ENCODE peak calls at places on chromosome 12, in eight cellular contexts. B, I, S, C, O, L, E and U are unnamed samples.

GRCh38 chr12:104457746-104458644 is 1.2 kb downstream of the CHST11 start:
- DNase-seq in B (peak; percentile 66), I (peak; percentile 66), S (peak; percentile 31), C (peak; percentile 79), O (peak; percentile 92), L (no peak), E (no peak), U (peak; percentile 41)

GRCh38 chr12:76878045-76878898 is 547 bp downstream of the CSRP2 start:
- DNase-seq in B (peak; percentile 90), I (peak; percentile 83), S (no peak), C (peak; percentile 77), O (no peak), L (no peak), E (peak; percentile 15), U (no peak)

GRCh38 chr12:28209782-28210181 is 19.5 kb downstream of the CCDC91 start:
- DNase-seq in B (peak; percentile 69), I (no peak), S (no peak), C (no peak), O (no peak), L (no peak), E (no peak), U (no peak)

GRCh38 chr12:3771853-3772252 is 18.9 kb upstream of the CRACR2A start:
- DNase-seq in B (no peak), I (no peak), S (no peak), C (no peak), O (no peak), L (no peak), E (no peak), U (no peak)

GRCh38 chr12:121829250-121829918 is 25.6 kb downstream of the SETD1B start:
- DNase-seq in B (no peak), I (no peak), S (no peak), C (no peak), O (no peak), L (no peak), E (no peak), U (no peak)

GRCh38 chr12:131118366-131118765 is 164.7 kb downstream of the ADGRD1 start:
- DNase-seq in B (no peak), I (no peak), S (no peak), C (no peak), O (no peak), L (no peak), E (no peak), U (no peak)

GRCh38 chr12:90978117-90978770 is 23.3 kb upstream of the CCER1 start:
- DNase-seq in B (peak; percentile 55), I (no peak), S (no peak), C (peak; percentile 32), O (no peak), L (no peak), E (peak; percentile 43), U (no peak)

GRCh38 chr12:123389560-123390351 is 5.8 kb downstream of the KMT5A start:
- DNase-seq in B (peak; percentile 74), I (peak; percentile 60), S (peak; percentile 79), C (peak; percentile 77), O (peak; percentile 90), L (no peak), E (no peak), U (peak; percentile 67)

GRCh38 chr12:56333197-56333678 is 562 bp downstream of the PAN2 start:
- DNase-seq in B (no peak), I (no peak), S (no peak), C (peak; percentile 52), O (peak; percentile 74), L (no peak), E (no peak), U (no peak)
- H3K4me1 ChIP-seq in B (peaks cover 22% of the 10 kb centered on the region), I (peaks cover 19% of the 10 kb centered on the region), S (no peaks in the 10 kb centered on the region), C (peaks cover 4% of the 10 kb centered on the region), O (peaks cover 34% of the 10 kb centered on the region), L (peaks cover 18% of the 10 kb centered on the region), E (peaks cover 24% of the 10 kb centered on the region), U (peaks cover 24% of the 10 kb centered on the region)

DNA sequence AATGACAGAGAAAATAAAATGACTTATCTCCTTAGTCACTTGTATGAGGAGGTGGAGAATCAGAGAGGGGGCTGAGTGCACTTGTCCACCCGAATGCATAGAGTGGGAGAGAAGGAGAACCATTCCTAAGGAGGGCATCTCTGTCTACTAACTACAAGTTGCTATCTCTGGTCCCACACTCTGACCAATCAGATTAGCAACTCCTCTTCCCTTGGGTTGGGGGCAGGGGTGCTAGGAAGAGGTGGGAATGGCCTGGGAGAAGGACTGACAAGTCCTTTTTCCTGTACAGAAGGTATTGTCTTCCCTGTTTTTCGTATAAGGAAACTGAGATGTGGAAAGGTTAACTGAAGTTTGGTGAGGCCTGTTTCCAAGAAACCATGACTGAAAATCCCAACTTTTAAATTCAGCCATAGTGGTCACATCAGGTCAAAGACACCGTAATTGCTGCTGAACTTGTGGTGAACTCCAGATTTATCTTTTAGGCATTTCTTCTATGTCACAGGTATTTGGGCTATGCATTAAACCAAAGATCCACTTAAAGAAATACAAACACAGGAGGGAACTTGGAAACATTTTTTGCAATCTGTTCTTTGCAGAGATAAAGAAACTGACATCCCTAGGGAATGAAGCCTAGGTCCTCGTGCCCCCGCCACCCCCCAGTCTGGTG is 207.8 kb downstream of the CRADD start:
- DNase-seq in B (no peak), I (no peak), S (no peak), C (no peak), O (no peak), L (no peak), E (no peak), U (no peak)
- TF ChIP-seq POLR2AphosphoS5 in B (no peak), I (no peak), S (no peak), C (no peak), O (no peak), L (no peak), E (no peak), U (no peak)

DNA sequence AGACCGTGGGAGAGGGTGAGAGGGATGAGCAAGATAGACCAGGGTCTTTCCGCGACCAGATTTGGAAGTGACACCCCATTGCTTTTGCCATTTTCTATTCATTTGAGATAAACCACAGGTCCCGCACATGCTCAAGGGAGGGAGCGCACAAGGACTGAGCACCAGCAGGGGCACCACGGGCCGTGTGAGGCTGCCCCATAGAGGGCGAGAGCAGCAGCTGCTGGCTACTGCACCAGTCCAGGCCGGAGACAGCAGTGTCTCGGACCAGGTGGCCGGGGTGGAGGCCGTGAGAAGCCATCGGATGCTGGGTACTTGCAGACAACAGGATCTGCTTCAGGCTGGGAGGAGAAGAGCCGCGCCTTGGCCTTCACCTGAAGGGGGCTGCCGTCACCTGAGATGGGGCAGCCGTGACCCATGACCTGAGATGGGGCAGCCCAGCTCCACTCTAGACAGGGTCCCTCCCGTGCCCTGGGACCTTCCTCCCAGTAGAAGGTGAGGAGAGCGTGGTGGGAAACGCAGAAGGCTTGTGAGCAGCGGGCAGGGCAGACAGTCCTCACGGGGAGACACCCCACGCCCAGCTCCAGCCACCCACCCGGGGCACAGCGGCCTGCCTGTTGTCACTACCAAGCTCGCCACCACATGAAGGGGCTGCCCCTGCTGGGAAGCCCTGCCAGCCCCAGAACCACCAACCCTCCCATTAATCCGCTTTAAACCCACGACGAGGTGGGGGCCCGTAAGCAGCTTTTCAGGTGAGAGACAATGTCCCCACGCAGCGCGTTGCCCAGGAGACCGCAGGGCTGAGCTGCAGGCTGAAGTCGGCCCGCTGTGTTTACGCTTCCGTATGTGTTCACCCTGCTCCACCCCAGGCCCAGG is 61.7 kb upstream of the FBRSL1 start:
- DNase-seq in B (no peak), I (no peak), S (no peak), C (no peak), O (no peak), L (no peak), E (no peak), U (peak; percentile 37)
- H3K4me1 ChIP-seq in B (peaks cover 9% of the 10 kb centered on the region), I (peaks cover 32% of the 10 kb centered on the region), S (peaks cover 18% of the 10 kb centered on the region), C (no peaks in the 10 kb centered on the region), O (peaks cover 60% of the 10 kb centered on the region), L (peaks cover 36% of the 10 kb centered on the region), E (peaks cover 18% of the 10 kb centered on the region), U (peaks cover 27% of the 10 kb centered on the region)

GRCh38 chr12:84911331-84912190 is 1.0 kb downstream of the SLC6A15 start:
- DNase-seq in B (peak; percentile 98), I (peak; percentile 88), S (peak; percentile 22), C (peak; percentile 77), O (no peak), L (no peak), E (no peak), U (no peak)
- TF ChIP-seq POLR2AphosphoS5 in B (peak; percentile 52), I (no peak), S (no peak), C (no peak), O (no peak), L (peak; percentile 55), E (no peak), U (no peak)